ENCODE peak calls at places on chromosomes 1 and 21, in four cellular contexts. S is transverse colon, F is heart left ventricle, A is adrenal gland. X is an unnamed sample.

GRCh38 chr1:219143735-219144134 is 29.9 kb upstream of the LYPLAL1 start:
- DNase-seq in A (no peak), S (no peak), F (no peak), X (no peak)

GRCh38 chr1:162003061-162003824 is 20.4 kb downstream of the OLFML2B start:
- DNase-seq in A (no peak), F (no peak), S (no peak), X (no peak)

GRCh38 chr1:220680085-220680687 is 10.0 kb upstream of the C1orf115 start:
- DNase-seq in F (no peak), A (no peak), S (no peak), X (no peak)

GRCh38 chr1:116330342-116330652 is 42.7 kb upstream of the ATP1A1 start:
- DNase-seq in S (no peak), F (no peak), A (no peak), X (no peak)

GRCh38 chr1:218705911-218706893 is 361.1 kb downstream of the TGFB2 start:
- DNase-seq in S (no peak), F (no peak), A (no peak), X (no peak)

GRCh38 chr1:111988743-111989453 is 570 bp downstream of the KCND3 start:
- DNase-seq in A (peak; percentile 30), F (peak; percentile 36), S (peak; percentile 13), X (no peak)

GRCh38 chr1:116273042-116273783 is 99.8 kb upstream of the ATP1A1 start:
- DNase-seq in F (peak; percentile 60), S (no peak), A (no peak), X (no peak)

GRCh38 chr1:98119793-98120192 is 199.0 kb upstream of the DPYD start:
- DNase-seq in F (no peak), A (no peak), S (no peak), X (no peak)

GRCh38 chr1:16158993-16159831 is 3.3 kb upstream of the EPHA2 start:
- DNase-seq in S (peak; percentile 62), A (no peak), F (no peak), X (no peak)

GRCh38 chr1:201429771-201430501 is 8.4 kb upstream of the TNNI1 start:
- DNase-seq in F (no peak), A (no peak), S (no peak), X (no peak)

GRCh38 chr21:18617291-18617690 is 213.7 kb upstream of the TMPRSS15 start:
- DNase-seq in S (no peak), F (no peak), A (no peak), X (no peak)

GRCh38 chr1:22830131-22830566 is 119.5 kb downstream of the EPHB2 start:
- DNase-seq in A (no peak), S (no peak), F (no peak), X (peak; percentile 51)

GRCh38 chr1:27689423-27690173 is 17.6 kb upstream of the IFI6 start:
- DNase-seq in A (no peak), S (no peak), F (no peak), X (no peak)

GRCh38 chr1:245698860-245699259 is 544.1 kb downstream of the KIF26B start:
- DNase-seq in S (no peak), F (no peak), A (no peak), X (peak; percentile 89)

GRCh38 chr1:87252406-87252805 is 76.3 kb upstream of the LMO4 start:
- DNase-seq in A (no peak), F (no peak), S (no peak), X (no peak)

GRCh38 chr1:91891486-91891885 is 5.5 kb upstream of the TGFBR3 start:
- DNase-seq in S (no peak), F (no peak), A (peak; percentile 5), X (no peak)

GRCh38 chr1:183739640-183740385 is 65.1 kb upstream of the RGL1 start:
- DNase-seq in A (no peak), F (peak; percentile 29), S (no peak), X (no peak)

GRCh38 chr1:67791686-67792475 is 41.4 kb downstream of the GNG12 start:
- DNase-seq in A (no peak), F (no peak), S (no peak), X (no peak)

DNA sequence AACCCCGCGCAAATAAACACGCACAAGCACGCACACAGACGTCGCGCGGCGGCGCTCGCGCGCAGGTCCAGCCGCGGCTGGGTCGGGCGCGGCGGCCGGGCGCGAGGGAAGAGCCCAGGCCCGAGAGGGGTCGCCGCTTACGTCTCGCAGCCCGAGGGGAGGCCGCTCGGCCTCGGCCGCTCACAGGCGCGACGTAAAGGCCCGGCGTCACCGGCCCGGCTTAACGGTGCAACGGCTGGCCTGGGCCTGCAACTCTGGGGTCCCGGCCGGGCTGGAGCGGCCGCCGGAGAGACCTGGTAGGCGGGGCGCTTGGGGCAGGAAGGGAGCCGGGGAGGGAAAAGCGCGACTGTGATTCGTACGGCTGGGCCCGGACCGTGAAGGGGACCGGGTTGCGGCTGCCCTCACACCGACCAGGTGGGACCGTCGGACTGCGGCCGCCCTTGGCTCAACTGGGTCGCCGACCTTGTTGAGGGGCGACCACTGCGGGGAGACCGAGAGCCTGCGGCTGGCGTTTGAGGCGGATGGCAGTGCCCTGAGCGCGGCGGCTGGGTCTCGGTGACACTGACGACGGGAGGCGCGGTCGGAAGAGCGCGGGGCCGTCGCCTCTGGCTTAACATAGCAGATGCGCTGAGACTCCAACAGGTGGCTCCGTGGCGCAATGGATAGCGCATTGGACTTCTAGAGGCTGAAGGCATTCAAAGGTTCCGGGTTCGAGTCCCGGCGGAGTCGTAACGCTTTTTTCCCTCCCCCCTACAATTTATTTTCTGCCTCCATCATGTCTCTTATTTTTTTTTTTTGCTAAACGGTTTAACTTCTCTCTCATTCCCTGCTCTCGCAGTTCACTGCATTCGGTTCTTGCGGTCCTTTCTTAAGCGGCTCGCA is 31.8 kb downstream of the DNTTIP2 start:
- DNase-seq in S (peak; percentile 92), F (peak; percentile 92), A (peak; percentile 91), X (peak; percentile 95)
- TF ChIP-seq POLR2A in S (peak; percentile 29), F (no peak), A (no peak), X (peak; percentile 13)

DNA sequence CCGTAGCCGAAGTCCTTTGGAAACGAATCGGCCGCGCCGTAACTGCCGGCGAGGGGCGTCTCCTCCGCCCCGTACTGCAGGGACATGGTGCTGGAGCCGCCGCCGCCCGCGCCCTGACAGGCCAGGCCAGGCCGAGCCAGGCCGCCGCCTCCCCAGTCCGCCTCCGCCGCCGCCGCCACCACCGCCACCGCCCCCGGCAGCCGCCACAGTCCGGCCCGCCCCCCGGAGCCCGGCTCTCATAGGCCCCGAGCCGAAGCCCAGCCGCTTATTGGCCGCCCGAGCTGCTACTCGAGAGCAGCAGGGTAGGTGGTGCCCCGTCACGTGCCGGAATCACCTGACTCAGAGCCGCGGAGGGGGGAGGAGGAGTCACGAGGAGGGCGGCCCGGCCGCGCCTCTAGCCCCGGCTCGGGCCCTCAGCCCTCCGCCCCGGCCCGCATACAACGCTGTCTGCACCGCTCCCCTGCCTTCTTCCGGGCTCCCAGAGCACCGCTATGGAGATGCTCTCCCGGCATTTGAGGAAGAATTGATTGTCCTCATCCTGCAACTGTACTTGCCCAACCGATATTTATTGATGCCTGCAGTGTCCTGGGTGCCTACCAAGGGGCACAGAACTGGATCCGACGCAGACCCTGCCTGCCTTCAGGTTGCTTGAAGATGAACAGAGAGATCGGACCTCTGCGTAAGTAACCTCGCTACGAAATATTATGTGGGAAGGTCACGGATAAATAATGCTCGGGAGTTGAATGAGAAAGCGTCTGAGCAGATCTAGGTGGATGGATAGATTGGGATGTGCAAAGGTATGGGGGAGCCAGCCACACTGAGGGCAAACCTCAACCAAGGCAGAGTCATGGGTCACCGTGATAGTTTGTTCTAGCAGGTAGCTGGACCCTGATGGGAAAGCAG is at the start of gene RRAGC:
- DNase-seq in S (peak; percentile 100), A (peak; percentile 100), F (peak; percentile 100), X (peak; percentile 100)
- TF ChIP-seq POLR2A in S (peak; percentile 24), A (peak; percentile 31), F (no peak), X (no peak)

DNA sequence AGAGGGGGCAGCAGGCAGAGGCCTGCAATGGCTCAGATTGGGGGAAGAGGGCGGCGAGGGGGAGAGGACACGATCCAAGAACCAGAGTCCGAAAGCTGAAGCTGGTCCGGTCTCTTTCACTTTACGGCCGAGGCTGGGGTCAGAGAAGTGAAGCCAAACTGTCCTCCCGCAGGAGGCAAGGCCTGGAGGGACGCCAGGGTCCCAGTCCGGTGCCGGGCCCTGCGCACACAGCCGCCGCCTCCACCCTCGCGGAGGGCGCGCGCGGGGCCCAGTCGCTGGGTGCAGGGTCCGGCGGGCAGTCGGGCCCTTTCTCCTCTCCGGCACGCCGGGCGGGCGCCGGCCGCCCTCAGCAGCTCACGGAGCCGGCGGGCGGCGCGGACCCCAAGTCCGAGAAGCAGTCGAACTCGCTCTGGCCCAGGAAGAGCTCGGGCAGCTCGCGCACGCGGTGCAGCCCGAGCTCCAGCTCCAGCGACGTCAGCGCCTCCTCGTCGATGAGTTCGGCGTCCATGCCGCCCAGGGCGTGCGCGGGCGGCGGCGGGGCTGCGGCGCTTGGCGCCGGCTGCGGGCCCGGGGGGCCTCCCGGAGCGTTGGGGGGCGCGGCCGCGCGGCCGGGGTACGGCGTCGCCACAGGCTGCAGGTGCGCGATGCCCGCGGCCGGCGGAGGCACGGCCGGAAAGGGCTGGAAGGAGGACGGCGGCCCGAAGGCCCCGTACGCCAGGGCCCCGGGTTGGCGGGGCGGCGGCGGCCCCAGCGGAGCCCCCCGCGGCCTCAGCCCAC is 748 bp downstream of the CITED4 start:
- DNase-seq in F (peak; percentile 48), A (peak; percentile 55), S (peak; percentile 44), X (peak; percentile 89)
- TF ChIP-seq POLR2A in F (no peak), A (peak; percentile 6), S (no peak), X (no peak)

GRCh38 chr1:151529211-151529702 is 10.9 kb upstream of the TUFT1 start:
- DNase-seq in A (no peak), F (no peak), S (no peak), X (no peak)
- TF ChIP-seq POLR2A in A (no peak), F (no peak), S (no peak), X (no peak)

GRCh38 chr1:80054129-80054528 is 1047.6 kb upstream of the ADGRL4 start:
- DNase-seq in A (no peak), S (no peak), F (no peak), X (no peak)
- TF ChIP-seq POLR2A in A (no peak), S (no peak), F (no peak), X (no peak)

DNA sequence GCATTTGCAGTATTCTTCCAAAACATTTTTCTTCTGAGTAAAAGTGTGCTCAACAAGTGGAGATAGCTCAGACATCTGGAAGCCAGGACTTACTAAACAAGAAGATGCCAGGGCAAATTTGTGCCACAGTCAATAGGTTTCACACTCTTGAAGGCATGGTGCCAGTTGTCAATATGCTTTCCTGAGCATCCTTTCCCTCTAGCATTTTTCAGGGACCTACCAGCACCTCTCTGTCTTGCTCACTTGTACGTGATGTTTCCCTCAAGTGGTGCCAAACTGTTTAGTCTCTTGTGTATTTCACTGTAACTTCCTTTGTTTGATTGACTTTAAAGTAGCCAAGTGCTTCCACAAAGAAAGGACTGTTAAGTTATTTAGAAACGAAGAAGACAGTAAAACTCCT is 194.0 kb upstream of the SGIP1 start:
- DNase-seq in A (no peak), F (no peak), S (no peak), X (no peak)
- TF ChIP-seq POLR2A in A (no peak), F (no peak), S (no peak), X (no peak)

DNA sequence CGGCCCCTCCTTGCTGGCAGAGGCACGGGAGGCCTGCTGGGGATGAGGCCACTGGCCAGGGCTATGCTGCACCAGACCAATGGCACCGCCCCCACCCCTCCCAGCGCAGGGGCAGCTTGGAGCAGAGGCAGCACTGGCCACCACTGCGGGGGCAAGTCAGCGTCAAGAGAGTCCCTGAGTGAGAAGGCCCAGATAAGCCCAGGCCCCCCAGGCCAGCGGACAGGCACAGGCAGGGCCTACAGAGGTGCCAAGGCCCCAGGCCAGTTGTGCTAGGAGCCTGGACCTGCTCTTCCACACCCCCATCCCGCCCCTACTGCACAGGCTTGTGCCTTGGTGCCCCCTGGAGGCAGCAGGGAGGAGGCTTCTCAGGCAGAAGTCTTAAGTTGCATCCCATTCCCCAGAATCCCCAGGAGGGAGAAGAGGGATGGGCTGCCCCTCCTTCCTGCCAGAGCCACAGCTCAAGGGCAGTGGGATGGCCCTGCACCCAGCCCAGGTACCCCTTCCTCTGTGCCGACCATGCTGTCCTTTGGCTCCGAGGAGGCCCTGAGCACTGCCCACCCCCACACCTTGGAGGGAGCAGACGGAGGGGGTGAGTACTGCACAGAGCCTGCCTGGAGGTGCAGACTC is 35.8 kb downstream of the EPHX1 start:
- DNase-seq in S (peak; percentile 74), A (peak; percentile 79), F (peak; percentile 77), X (peak; percentile 84)
- TF ChIP-seq POLR2A in S (no peak), A (no peak), F (no peak), X (no peak)